ENCODE peak calls at places on chromosomes 16 and 17, in five cellular contexts. K is brain microvascular endothelial cell, C is foreskin fibroblast, M is AG10803, H is cardiac muscle cell. T is an unnamed sample.

GRCh38 chr16:79104567-79104966 is 496.0 kb downstream of the MAF start:
- DNase-seq in K (no peak), C (no peak), M (no peak), H (peak), T (no peak)

GRCh38 chr17:18124346-18125126 is 16.0 kb downstream of the MYO15A start:
- DNase-seq in K (no peak), C (no peak), M (no peak), H (no peak), T (peak)

GRCh38 chr17:9002236-9002609 is 19.1 kb upstream of the NTN1 start:
- DNase-seq in K (no peak), C (no peak), M (no peak), H (no peak), T (no peak)

GRCh38 chr17:65712383-65713267 is 151.2 kb upstream of the AXIN2 start:
- DNase-seq in K (no peak), C (no peak), M (no peak), H (no peak), T (no peak)

GRCh38 chr16:67170168-67170947 is at the start of gene NOL3:
- DNase-seq in K (peak), C (peak), M (peak), H (peak), T (peak)

GRCh38 chr16:59597269-59597668 is 863.2 kb upstream of the GOT2 start:
- DNase-seq in K (peak), C (peak), M (peak), H (no peak), T (peak)

GRCh38 chr17:26818736-26819135 is 475.2 kb upstream of the WSB1 start:
- DNase-seq in K (no peak), C (peak), M (peak), H (no peak), T (peak)

GRCh38 chr16:30122621-30123160 is 329 bp downstream of the MAPK3 start:
- DNase-seq in K (no peak), C (peak), M (no peak), H (no peak), T (no peak)

GRCh38 chr16:66925322-66925840 is at the start of gene RRAD:
- DNase-seq in K (peak), C (peak), M (peak), H (peak), T (peak)

GRCh38 chr16:57347858-57348257 is 10.7 kb upstream of the CCL22 start:
- DNase-seq in K (no peak), C (no peak), M (no peak), H (no peak), T (no peak)

GRCh38 chr16:10897134-10897533 is 20.1 kb downstream of the CIITA start:
- DNase-seq in K (no peak), C (no peak), M (no peak), H (no peak), T (no peak)

GRCh38 chr16:69567031-69567680 is 1.4 kb downstream of the NFAT5 start:
- DNase-seq in K (peak), C (no peak), M (no peak), H (peak), T (no peak)

GRCh38 chr17:43549496-43549895 is 3.4 kb upstream of the ETV4 start:
- DNase-seq in K (no peak), C (no peak), M (no peak), H (no peak), T (no peak)

GRCh38 chr17:73974536-73974935 is 228.9 kb upstream of the RPL38 start:
- DNase-seq in K (no peak), C (no peak), M (no peak), H (no peak), T (no peak)

GRCh38 chr17:77404812-77405581 is 264.2 kb downstream of the SEC14L1 start:
- DNase-seq in K (peak), C (peak), M (peak), H (no peak), T (peak)

GRCh38 chr17:8693328-8693727 is 51.3 kb downstream of the CCDC42 start:
- DNase-seq in K (no peak), C (no peak), M (no peak), H (no peak), T (no peak)

GRCh38 chr16:56357291-56357764 is 68.0 kb downstream of the AMFR start:
- DNase-seq in K (peak), C (peak), M (peak), H (no peak), T (peak)

GRCh38 chr16:2086812-2087425 is 39.1 kb downstream of the TSC2 start:
- DNase-seq in K (no peak), C (no peak), M (no peak), H (no peak), T (no peak)

GRCh38 chr17:19250421-19251141 is 13.4 kb downstream of the EPN2 start:
- DNase-seq in K (no peak), C (no peak), M (peak), H (no peak), T (no peak)

GRCh38 chr16:275041-275621 is 613 bp downstream of the RGS11 start:
- DNase-seq in K (no peak), C (peak), M (no peak), H (peak), T (no peak)

GRCh38 chr16:10618710-10619209 is 38.4 kb upstream of the EMP2 start:
- DNase-seq in K (no peak), C (no peak), M (no peak), H (no peak), T (no peak)

DNA sequence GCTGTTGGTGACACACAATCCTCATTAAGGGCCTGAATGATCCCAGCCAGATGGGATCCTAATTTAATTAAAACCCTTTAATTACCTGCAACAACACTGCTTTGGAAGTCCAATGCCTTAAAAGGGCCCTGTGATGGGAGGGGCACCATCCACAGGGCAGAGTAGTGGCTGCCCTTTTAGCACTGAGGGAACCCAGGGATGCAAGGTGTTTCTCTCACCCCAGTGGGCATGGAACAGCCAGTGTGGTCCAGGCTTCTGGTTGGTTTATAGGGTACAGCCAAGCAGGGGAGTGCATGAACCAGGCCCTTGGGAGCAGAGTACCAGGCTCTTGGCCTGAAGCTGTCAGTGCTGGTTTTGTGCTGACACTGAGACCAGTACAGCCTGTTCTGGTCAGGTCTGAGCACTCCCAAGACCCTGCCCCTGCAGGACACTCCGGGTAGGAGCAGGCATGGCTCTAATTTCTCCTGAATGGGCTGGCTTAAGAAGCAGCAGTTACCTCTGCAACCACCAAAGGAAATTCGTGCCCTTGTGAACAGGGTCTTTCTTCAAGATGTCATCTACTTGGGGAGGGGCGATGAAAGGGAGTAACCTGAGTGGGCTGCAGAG is 9.9 kb downstream of the NXPH3 start:
- DNase-seq in K (no peak), C (peak), M (no peak), H (no peak), T (no peak)
- TF ChIP-seq CTCF in K (peak), C (peak), M (peak), H (peak), T (peak)

GRCh38 chr17:31274252-31274651 is 22.8 kb downstream of the OMG start:
- DNase-seq in K (no peak), C (peak), M (peak), H (no peak), T (peak)

GRCh38 chr17:31275126-31275525 is 21.9 kb downstream of the OMG start:
- DNase-seq in K (no peak), C (no peak), M (no peak), H (no peak), T (peak)

GRCh38 chr17:31273511-31273910 is 23.5 kb downstream of the OMG start:
- DNase-seq in K (no peak), C (peak), M (no peak), H (no peak), T (no peak)

GRCh38 chr17:31272236-31272635 is 24.8 kb downstream of the OMG start:
- DNase-seq in K (no peak), C (no peak), M (no peak), H (no peak), T (no peak)

DNA sequence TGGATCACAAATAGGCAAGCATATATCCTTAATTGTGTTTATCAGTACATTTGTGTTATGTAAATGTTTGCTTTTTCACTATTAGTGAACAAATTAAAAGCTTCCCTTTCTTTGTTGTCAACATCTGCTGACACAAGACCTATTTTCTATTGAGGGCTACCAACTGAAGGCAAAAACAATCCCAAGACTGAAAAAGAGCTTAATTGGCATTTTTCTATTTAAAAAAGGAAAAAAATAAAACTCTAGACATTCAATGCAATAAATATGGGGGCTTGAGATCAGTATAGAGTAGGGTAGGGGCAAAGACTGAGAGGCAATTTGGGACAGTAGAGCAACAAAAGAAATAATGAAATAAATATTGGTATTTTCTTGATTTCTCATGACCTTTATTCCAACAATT is 24.2 kb downstream of the OMG start:
- DNase-seq in K (no peak), C (no peak), M (no peak), H (no peak), T (no peak)
- H3K4me3 ChIP-seq in K (no peak), C (no peak), M (no peak), H (no peak), T (no peak)

GRCh38 chr17:30207655-30208054 is 27.8 kb downstream of the SLC6A4 start:
- DNase-seq in K (no peak), C (no peak), M (no peak), H (no peak), T (no peak)

GRCh38 chr17:30200086-30200485 is 35.4 kb downstream of the SLC6A4 start:
- DNase-seq in K (no peak), C (no peak), M (no peak), H (no peak), T (no peak)

GRCh38 chr17:30208214-30208613 is 27.3 kb downstream of the SLC6A4 start:
- DNase-seq in K (no peak), C (no peak), M (no peak), H (no peak), T (no peak)

GRCh38 chr17:30199600-30199999 is 35.9 kb downstream of the SLC6A4 start:
- DNase-seq in K (no peak), C (no peak), M (no peak), H (no peak), T (no peak)

GRCh38 chr17:30203471-30203981 is 32.0 kb downstream of the SLC6A4 start:
- DNase-seq in K (no peak), C (no peak), M (no peak), H (no peak), T (no peak)
- TF ChIP-seq CTCF in K (peak), C (no peak), M (no peak), H (no peak), T (no peak)

GRCh38 chr17:75909812-75910274 is 5.2 kb upstream of the MRPL38 start:
- DNase-seq in K (no peak), C (peak), M (peak), H (no peak), T (no peak)
- H3K4me3 ChIP-seq in K (no peak), C (no peak), M (no peak), H (no peak), T (no peak)